ENCODE peak calls at places on chromosomes 6 and 20, in seven cellular contexts. K, D, R, J, F, U and Z are unnamed samples.

GRCh38 chr6:21033575-21034026 is 499.3 kb downstream of the CDKAL1 start:
- DNase-seq in K (peak; percentile 92), D (peak; percentile 87), R (peak; percentile 57), J (peak; percentile 53), F (peak; percentile 93), U (no peak), Z (no peak)

GRCh38 chr20:30912006-30912660 is 345.3 kb upstream of the DEFB115 start:
- DNase-seq in K (peak; percentile 15), D (no peak), R (no peak), J (no peak), F (peak; percentile 6), U (no peak), Z (no peak)

GRCh38 chr6:55953384-55953783 is 78.0 kb upstream of the BMP5 start:
- DNase-seq in K (peak; percentile 66), D (peak; percentile 82), R (peak; percentile 7), J (no peak), F (peak; percentile 75), U (no peak), Z (no peak)

GRCh38 chr20:19552144-19552895 is 205.7 kb upstream of the RIN2 start:
- DNase-seq in K (no peak), D (no peak), R (no peak), J (no peak), F (peak; percentile 14), U (no peak), Z (peak; percentile 66)

GRCh38 chr20:37892001-37892400 is 10.9 kb upstream of the VSTM2L start:
- DNase-seq in K (no peak), D (no peak), R (no peak), J (no peak), F (no peak), U (no peak), Z (no peak)

GRCh38 chr6:157453978-157454377 is 73.0 kb downstream of the ZDHHC14 start:
- DNase-seq in K (no peak), D (no peak), R (no peak), J (no peak), F (no peak), U (no peak), Z (no peak)

GRCh38 chr6:49541210-49541724 is 9.2 kb upstream of the C6orf141 start:
- DNase-seq in K (peak; percentile 64), D (peak; percentile 93), R (peak; percentile 40), J (no peak), F (peak; percentile 90), U (no peak), Z (no peak)

GRCh38 chr6:44563397-44563796 is 175.9 kb downstream of the CDC5L start:
- DNase-seq in K (no peak), D (peak; percentile 52), R (no peak), J (no peak), F (peak; percentile 53), U (no peak), Z (no peak)

GRCh38 chr6:37170273-37171140 is 555 bp downstream of the PIM1 start:
- DNase-seq in K (peak; percentile 42), D (no peak), R (no peak), J (peak; percentile 82), F (peak; percentile 60), U (no peak), Z (peak; percentile 49)

GRCh38 chr6:900716-901605 is 208.0 kb upstream of the EXOC2 start:
- DNase-seq in K (no peak), D (no peak), R (no peak), J (no peak), F (no peak), U (no peak), Z (no peak)

GRCh38 chr6:55474386-55474785 is 104.6 kb downstream of the HMGCLL1 start:
- DNase-seq in K (no peak), D (peak; percentile 40), R (no peak), J (no peak), F (no peak), U (no peak), Z (no peak)

GRCh38 chr6:17276766-17277165 is 4.4 kb upstream of the RBM24 start:
- DNase-seq in K (peak; percentile 30), D (no peak), R (no peak), J (no peak), F (no peak), U (no peak), Z (no peak)

GRCh38 chr20:23225407-23226060 is 125.1 kb upstream of the NXT1 start:
- DNase-seq in K (peak; percentile 92), D (peak; percentile 96), R (peak; percentile 51), J (no peak), F (peak; percentile 97), U (no peak), Z (peak; percentile 76)

DNA sequence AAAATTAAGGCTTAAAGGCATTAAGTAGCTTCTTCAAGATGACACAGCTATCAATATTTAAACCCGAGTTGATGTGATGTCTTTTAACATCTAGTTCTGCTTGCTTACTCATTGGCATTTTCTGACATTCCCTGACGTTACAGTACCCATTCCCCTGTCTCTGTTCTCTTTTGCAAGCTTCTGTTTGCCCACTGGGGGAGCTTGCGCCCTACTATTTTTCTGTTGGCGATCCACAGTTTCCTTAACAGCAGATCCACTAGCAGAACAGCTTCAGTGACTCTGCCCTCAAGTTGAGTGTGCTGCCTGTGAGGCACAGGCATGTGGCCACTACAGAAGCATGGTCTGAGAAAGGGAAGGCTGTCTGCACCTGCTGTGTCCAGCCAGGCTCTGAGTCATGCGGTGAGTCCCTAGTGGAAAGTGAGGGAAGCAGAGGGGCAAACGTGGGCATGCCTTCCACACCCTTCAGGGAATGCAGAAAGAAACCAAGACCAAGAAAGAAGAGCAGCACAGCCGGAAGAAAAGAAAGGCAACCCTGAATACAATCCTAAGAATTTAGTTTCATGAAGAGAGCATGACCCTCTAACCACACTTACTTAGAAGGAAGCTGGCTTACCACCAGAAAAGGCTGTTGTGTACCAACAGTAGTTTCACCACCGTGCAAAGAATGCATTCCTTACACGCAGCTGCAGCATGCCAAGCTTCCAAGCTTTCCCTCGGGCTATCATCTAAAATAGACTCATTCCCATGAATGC is 97.7 kb upstream of the VGLL2 start:
- DNase-seq in K (peak; percentile 50), D (no peak), R (no peak), J (no peak), F (no peak), U (no peak), Z (no peak)
- TF ChIP-seq CTCF in K (no peak), D (no peak), R (no peak), J (no peak), F (no peak), U (no peak), Z (no peak)

DNA sequence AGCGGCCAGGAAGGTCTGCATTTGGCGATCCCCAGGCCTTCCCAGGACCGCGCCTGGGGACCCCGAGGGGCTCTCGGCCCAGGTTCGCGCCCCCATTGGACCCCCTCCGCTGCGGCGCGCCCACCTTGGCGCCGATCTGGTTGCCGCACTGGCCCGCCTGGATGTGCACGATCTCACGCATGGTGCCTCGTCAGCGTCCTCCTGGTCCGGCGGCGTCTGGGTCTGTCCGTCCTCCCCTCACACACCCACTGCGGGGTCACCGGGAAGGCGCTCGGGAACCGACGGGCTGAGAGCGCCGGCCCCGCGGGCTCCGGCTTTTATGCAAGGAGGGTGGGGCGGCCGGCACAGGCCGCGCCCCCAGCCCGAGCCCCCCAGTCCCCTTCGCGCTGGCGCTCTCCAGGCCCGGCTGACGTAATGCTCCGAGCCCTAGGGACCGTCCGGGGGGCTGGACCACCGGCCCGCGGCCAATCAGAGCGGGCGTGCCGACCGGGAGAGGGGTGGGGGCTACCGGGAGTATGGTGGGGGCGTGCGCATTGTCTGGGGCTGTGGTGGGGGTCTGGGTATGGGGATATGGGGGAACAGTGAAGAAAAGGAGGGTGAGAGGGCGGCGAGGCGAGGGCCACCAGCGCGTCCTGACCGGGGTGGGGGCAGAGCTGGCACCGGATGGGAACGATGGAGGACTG is at the start of gene TUBB2B:
- DNase-seq in K (no peak), D (no peak), R (no peak), J (peak; percentile 95), F (no peak), U (peak; percentile 87), Z (no peak)
- H3K4me3 ChIP-seq in K (peak within 1 kb of the TSS; percentile 49), D (peak within 1 kb of the TSS; percentile 13), R (peak within 1 kb of the TSS; percentile 52), J (peak within 1 kb of the TSS; percentile 94), F (peak within 1 kb of the TSS; percentile 45), U (peak within 1 kb of the TSS; percentile 42), Z (no peak within 1 kb of the TSS)

GRCh38 chr20:10675456-10675848 is 1.7 kb upstream of the JAG1 start:
- DNase-seq in K (no peak), D (no peak), R (no peak), J (no peak), F (no peak), U (no peak), Z (no peak)

GRCh38 chr20:10673176-10673830 is 496 bp downstream of the JAG1 start:
- DNase-seq in K (peak; percentile 29), D (no peak), R (no peak), J (peak; percentile 34), F (peak; percentile 58), U (peak; percentile 43), Z (peak; percentile 37)

GRCh38 chr20:10676518-10676917 is 2.7 kb upstream of the JAG1 start:
- DNase-seq in K (no peak), D (no peak), R (no peak), J (no peak), F (no peak), U (no peak), Z (no peak)

GRCh38 chr20:10673831-10674683 is at the start of gene JAG1:
- DNase-seq in K (peak; percentile 91), D (peak; percentile 85), R (peak; percentile 82), J (peak; percentile 94), F (peak; percentile 96), U (peak; percentile 87), Z (peak; percentile 94)

DNA sequence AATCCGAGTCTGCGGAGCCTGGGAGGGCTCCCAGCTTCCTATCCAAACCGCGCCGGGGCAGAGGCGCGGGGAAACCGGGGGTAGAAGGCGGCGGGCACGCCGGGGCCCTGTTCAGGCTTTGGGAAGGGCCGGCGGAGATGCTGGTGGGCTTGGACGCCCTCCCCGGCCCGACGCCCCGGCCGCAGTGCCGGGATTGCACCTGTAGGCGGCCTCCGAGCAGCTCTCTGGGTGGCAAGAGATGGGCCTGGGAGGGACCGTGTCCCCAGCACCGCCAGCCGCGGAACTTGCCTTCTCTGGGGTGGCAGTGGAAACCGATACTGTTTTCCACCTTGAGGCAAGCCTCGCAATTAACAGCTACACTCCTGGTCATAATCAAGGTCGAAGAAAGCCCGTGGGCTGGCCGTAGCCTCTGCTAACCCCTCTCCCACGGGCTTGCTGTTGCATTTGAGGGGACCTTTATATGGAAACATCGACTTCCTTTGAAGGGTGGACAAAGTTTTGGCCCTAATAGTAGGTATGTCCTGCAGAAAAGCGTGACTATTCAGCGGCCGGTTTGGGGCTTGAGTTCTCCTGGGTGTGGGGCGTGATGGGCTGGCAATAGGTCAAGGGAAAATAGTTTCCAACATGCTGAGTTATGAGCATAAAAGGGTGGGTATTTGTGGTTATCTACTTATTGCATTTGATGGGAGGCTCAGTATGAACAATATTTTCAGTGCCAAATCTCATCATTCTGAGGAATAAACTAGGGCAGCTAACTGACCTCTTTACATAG is 1.1 kb upstream of the JAG1 start:
- DNase-seq in K (peak; percentile 61), D (peak; percentile 49), R (no peak), J (peak; percentile 77), F (peak; percentile 76), U (peak; percentile 73), Z (peak; percentile 83)
- TF ChIP-seq CTCF in K (peak; percentile 67), D (peak; percentile 59), R (peak; percentile 96), J (peak; percentile 57), F (peak; percentile 67), U (peak; percentile 80), Z (peak; percentile 51)

DNA sequence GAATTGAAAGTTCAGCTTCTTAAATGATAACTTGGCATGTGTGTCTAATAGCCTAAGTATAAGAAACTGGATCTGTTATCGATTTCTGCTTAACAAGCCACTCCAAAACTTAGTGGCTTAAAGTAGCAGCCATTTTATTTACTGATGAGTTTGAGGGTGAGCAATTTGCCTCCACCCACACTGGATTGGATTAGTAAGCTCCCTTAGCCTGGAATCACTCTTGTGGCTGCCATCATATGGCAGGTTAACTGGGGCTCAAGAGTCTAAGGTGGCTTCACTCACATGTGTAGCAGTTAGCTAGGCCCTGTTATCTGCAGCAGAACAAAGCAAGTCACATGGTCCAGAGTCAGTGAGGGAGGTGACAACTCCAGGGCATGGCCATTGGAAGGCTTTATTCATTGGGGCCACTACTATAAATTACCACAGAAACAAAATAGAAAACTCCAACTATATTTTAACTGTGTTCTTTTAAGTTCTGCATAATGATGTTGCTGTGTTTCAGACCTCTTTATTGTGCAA is 49.3 kb downstream of the DCBLD1 start:
- DNase-seq in K (no peak), D (peak; percentile 59), R (no peak), J (no peak), F (no peak), U (no peak), Z (no peak)
- H3K4me3 ChIP-seq in K (no peak overlapping the region), D (no peak overlapping the region), R (no peak overlapping the region), J (no peak overlapping the region), F (no peak overlapping the region), U (no peak overlapping the region), Z (no peak overlapping the region)